ENCODE peak calls at places on chromosomes 16 and 17, in five cellular contexts. One of them, this sample, is unnamed.

GRCh38 chr17:76077582-76078110 is 1.3 kb upstream of the ZACN start:
- DNase-seq in heart left ventricle: no peak
- DNase-seq in PC-9: no peak
- DNase-seq in AG04450: no peak
- DNase-seq in heart right ventricle: no peak
- DNase-seq in this sample: no peak

GRCh38 chr17:77392376-77393273 is 251.9 kb downstream of the SEC14L1 start:
- DNase-seq in heart left ventricle: peak
- DNase-seq in PC-9: no peak
- DNase-seq in heart right ventricle: peak
- DNase-seq in AG04450: no peak
- DNase-seq in this sample: no peak

GRCh38 chr17:39306028-39306427 is 80.3 kb upstream of the STAC2 start:
- DNase-seq in PC-9: no peak
- DNase-seq in heart left ventricle: no peak
- DNase-seq in AG04450: no peak
- DNase-seq in heart right ventricle: no peak
- DNase-seq in this sample: no peak

GRCh38 chr17:68585643-68586042 is 15.5 kb downstream of the FAM20A start:
- DNase-seq in AG04450: no peak
- DNase-seq in heart right ventricle: no peak
- DNase-seq in PC-9: no peak
- DNase-seq in heart left ventricle: no peak
- DNase-seq in this sample: no peak

GRCh38 chr16:21952040-21952792 is 945 bp upstream of the UQCRC2 start:
- DNase-seq in AG04450: no peak
- DNase-seq in PC-9: peak
- DNase-seq in heart left ventricle: peak
- DNase-seq in heart right ventricle: peak
- DNase-seq in this sample: peak

GRCh38 chr17:40658396-40658795 is 6.6 kb downstream of the KRT222 start:
- DNase-seq in AG04450: no peak
- DNase-seq in PC-9: no peak
- DNase-seq in heart right ventricle: no peak
- DNase-seq in heart left ventricle: no peak
- DNase-seq in this sample: no peak

GRCh38 chr17:81794509-81794908 is 9.4 kb upstream of the GCGR start:
- DNase-seq in heart left ventricle: no peak
- DNase-seq in AG04450: no peak
- DNase-seq in heart right ventricle: no peak
- DNase-seq in PC-9: peak
- DNase-seq in this sample: no peak

GRCh38 chr17:40480501-40481003 is 20.9 kb downstream of the TNS4 start:
- DNase-seq in PC-9: no peak
- DNase-seq in heart right ventricle: peak
- DNase-seq in AG04450: no peak
- DNase-seq in heart left ventricle: no peak
- DNase-seq in this sample: no peak

GRCh38 chr17:81667754-81668153 is 1.2 kb downstream of the CCDC137 start:
- DNase-seq in heart left ventricle: no peak
- DNase-seq in heart right ventricle: no peak
- DNase-seq in AG04450: no peak
- DNase-seq in PC-9: no peak
- DNase-seq in this sample: no peak

GRCh38 chr16:28258571-28258970 is 33.8 kb upstream of the SBK1 start:
- DNase-seq in AG04450: no peak
- DNase-seq in heart right ventricle: peak
- DNase-seq in PC-9: peak
- DNase-seq in heart left ventricle: peak
- DNase-seq in this sample: no peak

GRCh38 chr17:31527606-31528005 is 136.1 kb downstream of the RAB11FIP4 start:
- DNase-seq in PC-9: no peak
- DNase-seq in heart right ventricle: no peak
- DNase-seq in heart left ventricle: no peak
- DNase-seq in AG04450: no peak
- DNase-seq in this sample: no peak

GRCh38 chr16:21023509-21024202 is 123.1 kb downstream of the LYRM1 start:
- DNase-seq in AG04450: no peak
- DNase-seq in PC-9: no peak
- DNase-seq in heart right ventricle: peak
- DNase-seq in heart left ventricle: peak
- DNase-seq in this sample: no peak

GRCh38 chr17:61397086-61397842 is 2.4 kb upstream of the TBX2 start:
- DNase-seq in heart left ventricle: no peak
- DNase-seq in heart right ventricle: no peak
- DNase-seq in PC-9: no peak
- DNase-seq in AG04450: no peak
- DNase-seq in this sample: no peak

GRCh38 chr17:63647065-63647725 is 25.0 kb downstream of the MAP3K3 start:
- DNase-seq in AG04450: peak
- DNase-seq in heart right ventricle: no peak
- DNase-seq in heart left ventricle: no peak
- DNase-seq in PC-9: peak
- DNase-seq in this sample: no peak

GRCh38 chr17:47733414-47734288 is 615 bp downstream of the TBX21 start:
- DNase-seq in heart left ventricle: no peak
- DNase-seq in PC-9: no peak
- DNase-seq in heart right ventricle: no peak
- DNase-seq in AG04450: no peak
- DNase-seq in this sample: no peak

GRCh38 chr17:42548070-42548837 is 4.5 kb upstream of the HSD17B1 start:
- DNase-seq in heart right ventricle: peak
- DNase-seq in PC-9: no peak
- DNase-seq in AG04450: no peak
- DNase-seq in heart left ventricle: peak
- DNase-seq in this sample: peak

GRCh38 chr16:69937465-69937951 is 13.6 kb upstream of the CLEC18A start:
- DNase-seq in AG04450: no peak
- DNase-seq in heart left ventricle: no peak
- DNase-seq in heart right ventricle: no peak
- DNase-seq in PC-9: no peak
- DNase-seq in this sample: no peak

GRCh38 chr16:82653550-82654511 is 27.1 kb downstream of the CDH13 start:
- DNase-seq in heart right ventricle: no peak
- DNase-seq in AG04450: peak
- DNase-seq in heart left ventricle: no peak
- DNase-seq in PC-9: no peak
- DNase-seq in this sample: peak

GRCh38 chr16:28863929-28864886 is 565 bp downstream of the SH2B1 start:
- DNase-seq in AG04450: no peak
- DNase-seq in PC-9: no peak
- DNase-seq in heart left ventricle: peak
- DNase-seq in heart right ventricle: no peak
- DNase-seq in this sample: peak

GRCh38 chr17:27970587-27970986 is 71.9 kb upstream of the NLK start:
- DNase-seq in PC-9: no peak
- DNase-seq in heart left ventricle: no peak
- DNase-seq in AG04450: no peak
- DNase-seq in heart right ventricle: no peak
- DNase-seq in this sample: no peak

GRCh38 chr16:67349172-67349571 is 22.6 kb downstream of the LRRC36 start:
- DNase-seq in heart right ventricle: no peak
- DNase-seq in AG04450: no peak
- DNase-seq in heart left ventricle: no peak
- DNase-seq in PC-9: no peak
- DNase-seq in this sample: no peak

GRCh38 chr17:68803122-68803615 is 152.0 kb downstream of the ABCA8 start:
- DNase-seq in heart left ventricle: no peak
- DNase-seq in AG04450: no peak
- DNase-seq in PC-9: no peak
- DNase-seq in heart right ventricle: no peak
- DNase-seq in this sample: no peak

GRCh38 chr16:2757344-2757743 is 4.9 kb downstream of the SRRM2 start:
- DNase-seq in heart left ventricle: no peak
- DNase-seq in heart right ventricle: no peak
- DNase-seq in AG04450: no peak
- DNase-seq in PC-9: no peak
- DNase-seq in this sample: no peak

GRCh38 chr17:77609553-77610517 is 348.7 kb upstream of the TNRC6C start:
- DNase-seq in heart right ventricle: no peak
- DNase-seq in heart left ventricle: no peak
- DNase-seq in AG04450: no peak
- DNase-seq in PC-9: no peak
- DNase-seq in this sample: peak

GRCh38 chr17:17740627-17741237 is 59.5 kb downstream of the RAI1 start:
- DNase-seq in heart left ventricle: no peak
- DNase-seq in PC-9: no peak
- DNase-seq in heart right ventricle: no peak
- DNase-seq in AG04450: no peak
- DNase-seq in this sample: no peak

GRCh38 chr16:59356144-59356543 is 622.0 kb upstream of the GOT2 start:
- DNase-seq in PC-9: no peak
- DNase-seq in heart left ventricle: no peak
- DNase-seq in AG04450: no peak
- DNase-seq in heart right ventricle: no peak
- DNase-seq in this sample: no peak

GRCh38 chr16:14566599-14566998 is 63.5 kb downstream of the PARN start:
- DNase-seq in heart left ventricle: no peak
- DNase-seq in heart right ventricle: no peak
- DNase-seq in PC-9: no peak
- DNase-seq in AG04450: no peak
- DNase-seq in this sample: no peak

GRCh38 chr16:16169615-16170014 is 53.7 kb downstream of the ABCC6 start:
- DNase-seq in PC-9: no peak
- DNase-seq in heart right ventricle: no peak
- DNase-seq in heart left ventricle: no peak
- DNase-seq in AG04450: no peak
- DNase-seq in this sample: no peak

GRCh38 chr17:31413081-31413799 is 21.8 kb downstream of the RAB11FIP4 start:
- DNase-seq in PC-9: no peak
- DNase-seq in heart left ventricle: no peak
- DNase-seq in heart right ventricle: no peak
- DNase-seq in AG04450: no peak
- DNase-seq in this sample: no peak

GRCh38 chr17:69828087-69828486 is 246.9 kb upstream of the KCNJ16 start:
- DNase-seq in PC-9: no peak
- DNase-seq in heart right ventricle: peak
- DNase-seq in AG04450: no peak
- DNase-seq in heart left ventricle: peak
- DNase-seq in this sample: no peak

GRCh38 chr16:63702981-63703590 is 1418.8 kb downstream of the CDH11 start:
- DNase-seq in heart left ventricle: no peak
- DNase-seq in AG04450: no peak
- DNase-seq in PC-9: no peak
- DNase-seq in heart right ventricle: no peak
- DNase-seq in this sample: no peak
- TF ChIP-seq CTCF in heart left ventricle: no peak
- TF ChIP-seq CTCF in AG04450: no peak
- TF ChIP-seq CTCF in PC-9: no peak
- TF ChIP-seq CTCF in heart right ventricle: no peak
- TF ChIP-seq CTCF in this sample: no peak

GRCh38 chr16:87965973-87966667 is 14.9 kb downstream of the BANP start:
- DNase-seq in heart left ventricle: no peak
- DNase-seq in heart right ventricle: no peak
- DNase-seq in AG04450: no peak
- DNase-seq in PC-9: peak
- DNase-seq in this sample: no peak
- H3K4me3 ChIP-seq in heart left ventricle: peak
- H3K4me3 ChIP-seq in heart right ventricle: no peak
- H3K4me3 ChIP-seq in AG04450: no peak
- H3K4me3 ChIP-seq in PC-9: no peak
- H3K4me3 ChIP-seq in this sample: no peak

GRCh38 chr17:79841369-79842135 is 2.3 kb upstream of the CBX4 start:
- DNase-seq in heart left ventricle: peak
- DNase-seq in AG04450: no peak
- DNase-seq in PC-9: no peak
- DNase-seq in heart right ventricle: no peak
- DNase-seq in this sample: no peak

GRCh38 chr17:79842136-79842655 is 3.0 kb upstream of the CBX4 start:
- DNase-seq in AG04450: no peak
- DNase-seq in heart right ventricle: no peak
- DNase-seq in PC-9: no peak
- DNase-seq in heart left ventricle: no peak
- DNase-seq in this sample: no peak

GRCh38 chr17:79843917-79844815 is 4.9 kb upstream of the CBX4 start:
- DNase-seq in PC-9: no peak
- DNase-seq in AG04450: no peak
- DNase-seq in heart left ventricle: peak
- DNase-seq in heart right ventricle: peak
- DNase-seq in this sample: no peak

GRCh38 chr17:79843475-79843916 is 4.3 kb upstream of the CBX4 start:
- DNase-seq in heart right ventricle: peak
- DNase-seq in heart left ventricle: peak
- DNase-seq in AG04450: no peak
- DNase-seq in PC-9: no peak
- DNase-seq in this sample: no peak

GRCh38 chr17:79842656-79843474 is 3.6 kb upstream of the CBX4 start:
- DNase-seq in AG04450: no peak
- DNase-seq in heart left ventricle: peak
- DNase-seq in PC-9: no peak
- DNase-seq in heart right ventricle: no peak
- DNase-seq in this sample: no peak
- TF ChIP-seq CTCF in AG04450: peak
- TF ChIP-seq CTCF in heart left ventricle: no peak
- TF ChIP-seq CTCF in PC-9: no peak
- TF ChIP-seq CTCF in heart right ventricle: no peak
- TF ChIP-seq CTCF in this sample: no peak

GRCh38 chr17:57811633-57812280 is 38.1 kb downstream of the MRPS23 start:
- DNase-seq in PC-9: no peak
- DNase-seq in AG04450: no peak
- DNase-seq in heart left ventricle: no peak
- DNase-seq in heart right ventricle: no peak
- DNase-seq in this sample: no peak
- H3K4me3 ChIP-seq in PC-9: no peak
- H3K4me3 ChIP-seq in AG04450: no peak
- H3K4me3 ChIP-seq in heart left ventricle: no peak
- H3K4me3 ChIP-seq in heart right ventricle: no peak
- H3K4me3 ChIP-seq in this sample: no peak

GRCh38 chr16:477758-478157 is 49.8 kb upstream of the CAPN15 start:
- DNase-seq in heart right ventricle: no peak
- DNase-seq in heart left ventricle: no peak
- DNase-seq in PC-9: no peak
- DNase-seq in AG04450: no peak
- DNase-seq in this sample: no peak

GRCh38 chr16:474420-475122 is 49.1 kb downstream of the RAB11FIP3 start:
- DNase-seq in AG04450: no peak
- DNase-seq in heart right ventricle: no peak
- DNase-seq in heart left ventricle: no peak
- DNase-seq in PC-9: no peak
- DNase-seq in this sample: no peak

GRCh38 chr16:473046-474043 is 47.9 kb downstream of the RAB11FIP3 start:
- DNase-seq in PC-9: no peak
- DNase-seq in heart left ventricle: no peak
- DNase-seq in AG04450: no peak
- DNase-seq in heart right ventricle: no peak
- DNase-seq in this sample: no peak

GRCh38 chr16:477287-477686 is 50.2 kb upstream of the CAPN15 start:
- DNase-seq in heart right ventricle: peak
- DNase-seq in PC-9: no peak
- DNase-seq in heart left ventricle: peak
- DNase-seq in AG04450: no peak
- DNase-seq in this sample: no peak

GRCh38 chr16:476039-476438 is 50.6 kb downstream of the RAB11FIP3 start:
- DNase-seq in AG04450: no peak
- DNase-seq in heart left ventricle: no peak
- DNase-seq in PC-9: no peak
- DNase-seq in heart right ventricle: no peak
- DNase-seq in this sample: no peak
- TF ChIP-seq CTCF in AG04450: no peak
- TF ChIP-seq CTCF in heart left ventricle: no peak
- TF ChIP-seq CTCF in PC-9: no peak
- TF ChIP-seq CTCF in heart right ventricle: no peak
- TF ChIP-seq CTCF in this sample: no peak

This sample was measured in uterus.